ENCODE peak calls at places on chromosomes 16 and 17, in six cellular contexts. E is AG10803, O is AG04450, H is iPS DF 6.9, Y is fibroblast of lung, U is lower lobe of right lung. A is an unnamed sample.

GRCh38 chr16:59305850-59306249 is 571.7 kb upstream of the GOT2 start:
- DNase-seq in E (no peak), H (no peak), U (no peak), Y (peak; percentile 28), O (no peak), A (no peak)

GRCh38 chr16:405548-406506 is 4.1 kb downstream of the DECR2 start:
- DNase-seq in Y (no peak), O (no peak), E (no peak), U (no peak), H (no peak), A (no peak)

GRCh38 chr17:78929908-78930775 is 5.0 kb upstream of the TIMP2 start:
- DNase-seq in O (no peak), H (no peak), E (no peak), U (no peak), Y (no peak), A (no peak)

GRCh38 chr17:81509687-81510523 is 2.7 kb downstream of the ACTG1 start:
- DNase-seq in U (no peak), Y (no peak), E (no peak), H (no peak), O (no peak), A (no peak)

GRCh38 chr17:55056530-55056929 is 88.0 kb downstream of the STXBP4 start:
- DNase-seq in H (no peak), U (no peak), Y (peak; percentile 30), E (no peak), O (no peak), A (no peak)

GRCh38 chr16:67311607-67312449 is 14.7 kb downstream of the KCTD19 start:
- DNase-seq in H (no peak), O (peak; percentile 100), U (no peak), E (peak; percentile 99), Y (peak; percentile 100), A (no peak)

GRCh38 chr17:2796164-2797140 is at the start of gene RAP1GAP2:
- DNase-seq in O (no peak), Y (no peak), H (no peak), E (no peak), U (peak; percentile 93), A (peak; percentile 90)

GRCh38 chr17:60525624-60526514 is at the start of gene APPBP2:
- DNase-seq in E (peak; percentile 88), Y (peak; percentile 87), U (peak; percentile 90), H (peak; percentile 54), O (peak; percentile 60), A (peak; percentile 94)

GRCh38 chr16:67936124-67936875 is at the start of gene PSMB10:
- DNase-seq in H (no peak), U (peak; percentile 77), Y (peak; percentile 64), E (peak; percentile 65), O (no peak), A (peak; percentile 78)

DNA sequence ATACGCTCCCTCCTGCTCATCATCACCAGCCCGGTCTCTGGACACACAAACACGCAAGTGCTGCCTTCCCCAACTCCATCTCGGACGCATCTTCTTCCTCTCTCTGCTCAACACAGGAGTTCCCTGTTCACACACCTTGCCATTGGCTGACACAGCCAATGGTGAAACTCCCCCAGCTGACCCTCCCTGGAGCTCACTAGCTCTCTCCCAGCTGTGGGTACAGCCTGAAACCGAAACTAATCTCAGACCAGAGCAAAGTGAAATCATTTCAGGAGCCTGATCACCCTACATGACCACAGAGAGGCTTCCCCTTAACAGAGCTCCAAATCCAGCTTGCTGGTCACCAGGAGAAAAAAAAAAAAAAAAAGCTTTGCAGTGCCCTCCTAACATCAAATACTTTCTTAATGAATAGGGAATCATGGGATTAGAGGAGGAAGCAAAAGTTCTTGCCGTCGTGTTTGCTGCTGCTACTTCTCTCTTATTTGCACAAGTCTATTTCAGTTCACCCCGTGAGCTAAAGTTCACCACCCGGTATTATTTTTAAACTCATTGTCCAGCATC is 8.3 kb downstream of the CUEDC1 start:
- DNase-seq in H (no peak), O (peak; percentile 55), Y (peak; percentile 71), E (peak; percentile 63), U (peak; percentile 76), A (peak; percentile 77)
- H3K4me3 ChIP-seq in H (no peak overlapping the region), O (peak overlapping the region; percentile 53), Y (peak overlapping the region; percentile 53), E (peak overlapping the region; percentile 64), U (peak overlapping the region; percentile 47), A (peak overlapping the region; percentile 43)

DNA sequence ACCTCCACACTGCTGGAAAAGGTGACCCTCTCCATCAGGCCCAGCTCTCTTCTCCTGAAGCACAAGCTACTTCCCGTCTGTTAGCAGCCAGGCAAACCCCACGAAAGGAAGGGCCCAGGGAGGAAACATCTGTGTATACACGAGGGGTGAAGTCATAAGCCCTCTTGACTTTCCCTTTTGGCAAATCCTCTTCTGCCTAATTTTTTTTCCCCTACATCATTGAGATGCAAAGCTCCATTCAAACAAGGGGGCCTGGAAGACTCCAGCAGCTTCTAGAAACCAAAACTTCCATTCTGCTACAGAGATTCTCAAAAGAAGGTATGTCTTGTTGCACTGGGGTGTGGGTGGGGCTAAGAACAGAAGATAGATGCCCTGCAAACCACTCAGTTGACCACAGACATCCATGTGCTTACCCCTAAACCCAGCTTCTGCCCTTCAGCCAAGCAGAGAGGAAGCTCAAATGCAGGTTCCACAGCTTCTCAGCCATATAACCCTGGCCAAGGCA is 145.6 kb upstream of the RCVRN start:
- DNase-seq in E (peak; percentile 58), Y (no peak), U (no peak), O (peak; percentile 34), H (no peak), A (no peak)
- H3K4me3 ChIP-seq in E (no peak overlapping the region), Y (no peak overlapping the region), U (no peak overlapping the region), O (no peak overlapping the region), H (no peak overlapping the region), A (no peak overlapping the region)

GRCh38 chr16:79597277-79597676 is 3.3 kb downstream of the MAF start:
- DNase-seq in U (no peak), Y (no peak), E (no peak), O (no peak), H (no peak), A (no peak)

GRCh38 chr16:79595916-79596450 is 4.6 kb downstream of the MAF start:
- DNase-seq in H (no peak), Y (no peak), U (no peak), E (no peak), O (no peak), A (no peak)

GRCh38 chr16:79593754-79594153 is 6.8 kb downstream of the MAF start:
- DNase-seq in E (no peak), U (no peak), O (no peak), Y (no peak), H (no peak), A (no peak)

GRCh38 chr16:79593074-79593531 is 7.4 kb downstream of the MAF start:
- DNase-seq in Y (no peak), U (no peak), O (no peak), E (peak; percentile 21), H (no peak), A (no peak)

DNA sequence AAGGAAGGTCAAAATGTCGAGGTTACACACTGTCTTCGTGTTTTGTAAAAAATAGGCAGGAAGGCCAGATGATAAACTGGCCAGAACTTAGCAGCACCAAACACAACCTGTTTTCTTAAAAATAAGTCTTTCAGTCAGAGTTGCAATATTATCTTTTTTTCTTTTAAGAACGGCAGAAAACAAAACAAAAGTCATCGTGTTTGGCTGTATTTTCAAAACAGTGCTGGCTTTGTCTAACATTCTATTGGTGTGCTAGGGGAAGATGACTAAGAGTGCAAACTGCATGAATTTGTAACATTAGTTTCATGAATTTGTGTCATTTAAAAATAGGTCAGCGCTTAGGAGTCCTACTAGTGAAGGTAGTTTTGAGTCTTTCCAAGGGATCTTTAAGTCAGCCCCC is 5.3 kb downstream of the MAF start:
- DNase-seq in E (peak; percentile 8), Y (no peak), O (no peak), H (no peak), U (no peak), A (no peak)
- H3K4me3 ChIP-seq in E (no peak overlapping the region), Y (peak overlapping the region; percentile 65), O (no peak overlapping the region), H (no peak overlapping the region), U (peak overlapping the region; percentile 73), A (peak overlapping the region; percentile 70)

GRCh38 chr17:52740006-52740405 is 581.5 kb upstream of the CA10 start:
- DNase-seq in Y (no peak), E (no peak), O (no peak), H (no peak), U (no peak), A (no peak)
- H3K4me3 ChIP-seq in Y (no peak overlapping the region), E (no peak overlapping the region), O (no peak overlapping the region), H (no peak overlapping the region), U (no peak overlapping the region), A (no peak overlapping the region)

DNA sequence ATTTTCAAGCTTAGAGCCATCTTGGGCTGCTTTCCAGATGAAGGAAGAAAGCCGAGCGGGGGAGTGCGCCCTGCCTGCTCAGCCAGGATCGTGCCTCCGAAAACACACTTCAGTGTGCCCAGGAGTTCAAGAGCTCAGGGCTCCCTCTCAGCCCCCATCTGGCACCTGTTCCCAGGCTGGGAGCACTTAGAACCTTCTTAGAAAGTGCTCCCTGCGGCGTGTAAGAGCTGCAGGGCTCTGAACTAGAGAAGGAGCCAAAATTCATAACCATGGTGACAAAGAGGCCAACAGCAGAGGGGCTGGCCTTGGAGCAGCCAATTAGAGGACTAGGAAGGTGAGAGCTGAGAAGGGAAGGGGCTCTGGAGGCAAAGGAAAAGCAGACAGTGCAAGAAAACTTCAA is 59.0 kb upstream of the TNRC6C start:
- DNase-seq in Y (no peak), H (no peak), E (no peak), U (no peak), O (no peak), A (peak; percentile 57)
- H3K4me3 ChIP-seq in Y (no peak overlapping the region), H (no peak overlapping the region), E (no peak overlapping the region), U (no peak overlapping the region), O (no peak overlapping the region), A (no peak overlapping the region)

GRCh38 chr17:537133-537532 is 177.5 kb downstream of the VPS53 start:
- DNase-seq in E (no peak), Y (no peak), O (no peak), H (no peak), U (no peak), A (no peak)

GRCh38 chr17:538096-538973 is 176.3 kb downstream of the VPS53 start:
- DNase-seq in H (no peak), U (no peak), Y (peak; percentile 57), E (peak; percentile 65), O (peak; percentile 34), A (no peak)

GRCh38 chr17:539048-539447 is 175.6 kb downstream of the VPS53 start:
- DNase-seq in H (no peak), E (no peak), Y (no peak), O (no peak), U (no peak), A (no peak)

GRCh38 chr17:530851-531250 is 178.2 kb upstream of the RPH3AL start:
- DNase-seq in U (no peak), Y (no peak), O (no peak), H (no peak), E (no peak), A (no peak)

GRCh38 chr17:535165-535564 is 179.5 kb downstream of the VPS53 start:
- DNase-seq in Y (no peak), H (no peak), O (no peak), E (no peak), U (no peak), A (no peak)
- H3K4me3 ChIP-seq in Y (no peak overlapping the region), H (no peak overlapping the region), O (no peak overlapping the region), E (no peak overlapping the region), U (no peak overlapping the region), A (no peak overlapping the region)

A was measured in upper lobe of right lung.